ENCODE peak calls at places on chromosomes 4 and X, in five cellular contexts. K is thoracic aorta, L is SK-N-SH, V is adrenal gland, H is hepatocyte. Y is an unnamed sample.
A peak's percentile ranks its signal among the peaks of the same experiment; 100 is the strongest.

GRCh38 chr4:161642708-161643107 is 521.1 kb downstream of the FSTL5 start:
- DNase-seq in K (no peak), L (peak; percentile 1), V (no peak), H (no peak), Y (no peak)

GRCh38 chr4:179624768-179625181 is 2182.5 kb upstream of the AGA start:
- DNase-seq in K (no peak), L (no peak), V (no peak), H (peak; percentile 12), Y (peak; percentile 86)

GRCh38 chrX:16882702-16883486 is 12.7 kb upstream of the RBBP7 start:
- DNase-seq in K (no peak), L (peak; percentile 70), V (peak; percentile 89), H (peak; percentile 85), Y (peak; percentile 74)

GRCh38 chrX:153378607-153379006 is 22.5 kb downstream of the PNMA6E start:
- DNase-seq in K (no peak), L (no peak), V (no peak), H (no peak), Y (no peak)

GRCh38 chrX:30865020-30865419 is 24.0 kb downstream of the TAB3 start:
- DNase-seq in K (no peak), L (no peak), V (no peak), H (peak; percentile 11), Y (peak; percentile 7)

GRCh38 chr4:77219266-77219665 is 62.3 kb downstream of the CCNG2 start:
- DNase-seq in K (no peak), L (no peak), V (no peak), H (no peak), Y (no peak)

GRCh38 chrX:48919360-48919821 is 567 bp upstream of the PIM2 start:
- DNase-seq in K (no peak), L (peak; percentile 54), V (no peak), H (no peak), Y (peak; percentile 76)

GRCh38 chr4:169272265-169272886 is 1.6 kb upstream of the SH3RF1 start:
- DNase-seq in K (no peak), L (no peak), V (no peak), H (no peak), Y (no peak)

GRCh38 chr4:131638776-131639175 is 1510.3 kb upstream of the PCDH10 start:
- DNase-seq in K (no peak), L (no peak), V (no peak), H (no peak), Y (no peak)

GRCh38 chr4:64359496-64359895 is 49.8 kb downstream of the TECRL start:
- DNase-seq in K (no peak), L (no peak), V (no peak), H (no peak), Y (no peak)

GRCh38 chr4:100469555-100469954 is 48.3 kb downstream of the EMCN start:
- DNase-seq in K (no peak), L (no peak), V (no peak), H (no peak), Y (no peak)

GRCh38 chrX:119870626-119871131 is 854 bp downstream of the RNF113A start:
- DNase-seq in K (no peak), L (peak; percentile 26), V (peak; percentile 53), H (peak; percentile 34), Y (no peak)

GRCh38 chrX:119871245-119871598 is 311 bp downstream of the RNF113A start:
- DNase-seq in K (no peak), L (peak; percentile 19), V (peak; percentile 57), H (peak; percentile 12), Y (no peak)

GRCh38 chrX:119871599-119872395 is at the start of the genes NDUFA1 and RNF113A:
- DNase-seq in K (peak; percentile 11), L (peak; percentile 77), V (peak; percentile 92), H (peak; percentile 91), Y (peak; percentile 88)
- H3K27me3 ChIP-seq in K (no peaks in the 10 kb centered on the region), L (peaks cover 13% of the 10 kb centered on the region), V (no peaks in the 10 kb centered on the region), H (no peaks in the 10 kb centered on the region), Y (no peaks in the 10 kb centered on the region)

GRCh38 chr4:135325264-135325663 is 1123.7 kb upstream of the PABPC4L start:
- DNase-seq in K (no peak), L (no peak), V (no peak), H (no peak), Y (peak; percentile 43)

GRCh38 chr4:135316266-135316779 is 1114.7 kb upstream of the PABPC4L start:
- DNase-seq in K (no peak), L (no peak), V (no peak), H (peak; percentile 4), Y (no peak)

GRCh38 chr4:135319685-135320084 is 1118.1 kb upstream of the PABPC4L start:
- DNase-seq in K (no peak), L (no peak), V (no peak), H (no peak), Y (no peak)
- TF ChIP-seq CTCF in K (no peak), L (no peak), V (no peak), H (no peak), Y (no peak)

GRCh38 chr4:102817021-102817605 is 10.2 kb downstream of the UBE2D3 start:
- DNase-seq in K (no peak), L (no peak), V (no peak), H (no peak), Y (no peak)

GRCh38 chr4:102817613-102818268 is 9.6 kb downstream of the UBE2D3 start:
- DNase-seq in K (no peak), L (no peak), V (no peak), H (no peak), Y (no peak)

GRCh38 chr4:102819588-102820365 is 7.6 kb downstream of the UBE2D3 start:
- DNase-seq in K (no peak), L (no peak), V (no peak), H (no peak), Y (no peak)

GRCh38 chr4:102815981-102816380 is 11.4 kb downstream of the UBE2D3 start:
- DNase-seq in K (no peak), L (no peak), V (no peak), H (peak; percentile 8), Y (no peak)
- H3K4me1 ChIP-seq in K (peaks cover 97% of the 10 kb centered on the region), L (peaks cover 19% of the 10 kb centered on the region), V (peaks cover 58% of the 10 kb centered on the region), H (peaks cover 21% of the 10 kb centered on the region), Y (peaks cover 9% of the 10 kb centered on the region)

DNA sequence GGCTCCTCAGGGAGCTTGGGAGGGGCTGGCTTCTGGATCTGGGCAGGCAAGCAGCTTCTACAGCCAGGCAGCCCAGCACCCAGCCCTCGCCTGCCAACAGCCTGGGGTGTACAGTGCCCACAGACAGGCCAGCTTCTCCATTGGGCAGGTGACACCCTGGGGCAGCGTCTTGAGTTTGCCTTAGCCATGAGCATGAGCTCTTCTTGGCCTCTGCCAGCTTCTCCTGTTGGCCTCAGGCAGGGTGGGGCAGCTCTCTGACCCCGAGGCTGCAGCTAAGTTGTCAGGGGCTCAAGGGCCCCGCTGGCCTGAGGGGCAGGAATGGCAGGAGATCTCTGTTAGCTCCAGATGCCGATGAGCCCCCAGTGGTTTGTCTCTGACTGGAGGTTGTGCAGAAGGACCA is 7.8 kb upstream of the CNGA2 start:
- DNase-seq in K (no peak), L (no peak), V (no peak), H (no peak), Y (no peak)
- H3K27me3 ChIP-seq in K (no peaks in the 10 kb centered on the region), L (peaks cover 15% of the 10 kb centered on the region), V (no peaks in the 10 kb centered on the region), H (no peaks in the 10 kb centered on the region), Y (no peaks in the 10 kb centered on the region)

GRCh38 chrX:117985241-117985640 is 131.4 kb downstream of the KLHL13 start:
- DNase-seq in K (no peak), L (peak; percentile 16), V (no peak), H (no peak), Y (no peak)
- TF ChIP-seq CTCF in K (no peak), L (peak; percentile 40), V (no peak), H (peak; percentile 35), Y (no peak)

GRCh38 chr4:2846172-2846571 is 2.5 kb downstream of the ADD1 start:
- DNase-seq in K (no peak), L (no peak), V (no peak), H (no peak), Y (no peak)
- H3K4me1 ChIP-seq in K (peaks cover 56% of the 10 kb centered on the region), L (no peaks in the 10 kb centered on the region), V (peaks cover 19% of the 10 kb centered on the region), H (peaks cover 42% of the 10 kb centered on the region), Y (peaks cover 12% of the 10 kb centered on the region)

DNA sequence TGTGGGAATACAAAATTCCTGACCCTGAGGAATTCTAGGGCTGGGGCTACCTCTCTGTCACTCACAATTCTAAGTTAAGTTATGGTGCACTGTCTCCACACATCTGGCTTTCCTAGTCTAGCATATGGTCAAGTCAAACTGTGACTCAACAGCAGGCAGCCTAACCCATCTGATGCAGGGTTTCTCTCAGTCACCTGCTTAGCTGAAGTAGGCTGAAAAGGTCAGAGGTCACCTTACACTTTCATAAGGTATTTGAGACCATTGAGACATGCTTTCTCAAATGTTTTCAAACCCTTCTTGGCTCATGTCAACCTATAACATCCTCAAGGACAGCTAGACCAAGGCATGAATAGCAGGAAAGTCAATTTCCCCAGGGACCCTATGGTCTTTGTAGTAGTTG is 196.5 kb upstream of the STK26 start:
- DNase-seq in K (no peak), L (no peak), V (no peak), H (no peak), Y (peak; percentile 56)
- H3K27me3 ChIP-seq in K (no peaks in the 10 kb centered on the region), L (no peaks in the 10 kb centered on the region), V (no peaks in the 10 kb centered on the region), H (no peaks in the 10 kb centered on the region), Y (no peaks in the 10 kb centered on the region)

DNA sequence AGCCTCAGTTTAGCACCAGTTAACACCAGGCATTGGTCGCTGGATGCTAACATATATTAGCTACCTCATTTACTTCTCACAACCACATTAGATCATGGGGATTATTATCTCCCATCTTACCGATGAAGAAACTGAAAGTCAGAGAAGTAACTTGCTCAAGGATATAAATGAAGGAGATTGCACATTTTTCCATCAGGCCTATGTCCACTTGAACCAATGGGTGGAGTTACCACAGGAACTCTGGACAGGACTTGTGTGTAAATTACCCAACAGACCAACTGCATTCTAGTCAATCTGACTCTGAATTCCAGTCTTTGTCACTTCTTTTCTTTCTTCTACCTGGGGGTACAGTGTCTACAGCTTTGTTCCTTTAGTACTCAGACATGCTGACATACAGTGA is 1.8 kb downstream of the LNX1 start:
- DNase-seq in K (no peak), L (no peak), V (no peak), H (no peak), Y (no peak)
- TF ChIP-seq CTCF in K (no peak), L (no peak), V (no peak), H (no peak), Y (no peak)

GRCh38 chrX:50704360-50704759 is 109.6 kb downstream of the SHROOM4 start:
- DNase-seq in K (no peak), L (no peak), V (no peak), H (no peak), Y (no peak)

GRCh38 chrX:50697691-50698090 is 116.3 kb downstream of the SHROOM4 start:
- DNase-seq in K (no peak), L (no peak), V (no peak), H (peak; percentile 44), Y (no peak)

GRCh38 chrX:50698944-50699343 is 115.0 kb downstream of the SHROOM4 start:
- DNase-seq in K (no peak), L (no peak), V (no peak), H (no peak), Y (no peak)

GRCh38 chrX:50704987-50705386 is 109.0 kb downstream of the SHROOM4 start:
- DNase-seq in K (no peak), L (no peak), V (no peak), H (no peak), Y (no peak)

DNA sequence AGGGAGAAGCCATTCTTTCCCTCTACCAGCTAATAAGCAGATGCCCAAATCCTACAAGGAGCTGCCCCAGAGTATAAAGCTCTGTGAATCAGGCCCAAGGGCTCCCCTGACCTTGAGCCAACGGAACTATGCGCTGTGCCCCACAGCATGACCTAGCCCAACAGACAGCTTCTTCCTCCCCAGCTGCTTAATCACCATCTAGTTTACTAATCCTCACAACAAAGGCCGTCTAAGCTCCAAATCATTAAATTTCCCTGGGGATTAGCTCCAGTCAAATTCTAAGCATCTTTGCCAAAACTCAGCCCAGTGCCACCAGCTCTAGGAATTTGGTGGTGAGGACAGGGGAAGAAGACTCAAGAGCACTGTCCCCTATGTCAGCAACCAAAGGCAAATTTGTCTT is 113.1 kb downstream of the SHROOM4 start:
- DNase-seq in K (no peak), L (no peak), V (peak; percentile 43), H (no peak), Y (no peak)
- H3K4me1 ChIP-seq in K (peaks cover 25% of the 10 kb centered on the region), L (no peaks in the 10 kb centered on the region), V (no peaks in the 10 kb centered on the region), H (peaks cover 5% of the 10 kb centered on the region), Y (no peaks in the 10 kb centered on the region)